ENCODE peak calls at places on chromosomes 3 and 15, in ten cellular contexts. D, Z, H, U, C, O, G, E, W and K are unnamed samples.

GRCh38 chr15:77107068-77107467 is 36.2 kb upstream of the TSPAN3 start:
- DNase-seq in G (no peak), C (peak; percentile 49), W (no peak), U (no peak), E (no peak), H (no peak), O (no peak), Z (no peak), D (no peak), K (peak; percentile 22)

GRCh38 chr3:22713936-22714335 is 489.2 kb upstream of the UBE2E2 start:
- DNase-seq in U (no peak), Z (no peak), E (no peak), O (peak; percentile 57), C (no peak), H (peak; percentile 40), W (no peak), D (peak; percentile 88), G (no peak), K (peak; percentile 1)

GRCh38 chr3:184289426-184289938 is 9.6 kb upstream of the PSMD2 start:
- DNase-seq in G (peak; percentile 81), H (no peak), E (peak; percentile 43), C (no peak), W (no peak), U (peak; percentile 54), O (no peak), Z (peak; percentile 43), D (peak; percentile 75), K (no peak)

GRCh38 chr3:61141697-61142096 is 109.6 kb downstream of the FHIT start:
- DNase-seq in H (no peak), U (no peak), G (no peak), O (no peak), W (no peak), Z (no peak), E (no peak), D (no peak), C (no peak), K (no peak)

GRCh38 chr3:11379238-11379823 is 107.1 kb downstream of the ATG7 start:
- DNase-seq in Z (no peak), G (no peak), H (peak; percentile 37), O (peak; percentile 25), C (no peak), W (no peak), U (no peak), E (peak; percentile 79), D (peak; percentile 50), K (peak; percentile 12)

GRCh38 chr15:89496155-89497098 is at the start of gene RHCG:
- DNase-seq in W (no peak), G (peak; percentile 41), H (no peak), O (no peak), Z (no peak), E (no peak), C (no peak), D (no peak), U (no peak), K (no peak)

GRCh38 chr3:129118745-129119144 is 2.9 kb downstream of the RAB43 start:
- DNase-seq in E (no peak), H (no peak), U (peak; percentile 31), D (no peak), C (no peak), G (peak; percentile 70), W (no peak), Z (peak; percentile 23), O (no peak), K (no peak)

GRCh38 chr3:54642147-54642546 is 285.7 kb downstream of the LRTM1 start:
- DNase-seq in O (no peak), G (no peak), D (no peak), U (no peak), W (no peak), E (no peak), H (no peak), Z (no peak), C (no peak), K (no peak)

GRCh38 chr15:68682906-68683490 is 104.2 kb downstream of the CORO2B start:
- DNase-seq in H (no peak), C (peak; percentile 15), Z (no peak), U (no peak), W (no peak), G (no peak), E (no peak), O (no peak), D (no peak), K (no peak)

GRCh38 chr15:92294759-92295158 is 98.9 kb upstream of the ST8SIA2 start:
- DNase-seq in D (peak; percentile 32), W (no peak), G (no peak), C (no peak), O (no peak), Z (no peak), E (no peak), H (no peak), U (no peak), K (no peak)

GRCh38 chr3:63918321-63918720 is 6.1 kb upstream of the SCAANT1 start:
- DNase-seq in O (no peak), C (no peak), U (no peak), G (no peak), D (peak; percentile 11), Z (no peak), W (no peak), H (no peak), E (no peak), K (no peak)

GRCh38 chr3:99962703-99963102 is 145.0 kb downstream of the CMSS1 start:
- DNase-seq in D (peak; percentile 7), H (peak; percentile 39), O (peak; percentile 42), Z (no peak), U (no peak), C (no peak), W (no peak), E (no peak), G (no peak), K (no peak)

GRCh38 chr15:46502668-46503067 is 867.8 kb downstream of the SQOR start:
- DNase-seq in E (no peak), O (no peak), G (no peak), Z (no peak), D (peak; percentile 10), U (no peak), W (no peak), H (no peak), C (no peak), K (no peak)

GRCh38 chr3:16589120-16589519 is 16.1 kb downstream of the DAZL start:
- DNase-seq in Z (no peak), O (no peak), D (no peak), C (no peak), U (no peak), G (no peak), E (no peak), W (no peak), H (no peak), K (no peak)

GRCh38 chr15:55820043-55820442 is 77.1 kb upstream of the PRTG start:
- DNase-seq in Z (no peak), D (no peak), U (no peak), C (no peak), H (no peak), W (no peak), E (no peak), O (no peak), G (no peak), K (no peak)

GRCh38 chr3:42562047-42562907 is 19.5 kb downstream of the SEC22C start:
- DNase-seq in G (no peak), H (no peak), O (no peak), U (no peak), C (no peak), Z (no peak), E (no peak), D (no peak), W (no peak), K (no peak)

GRCh38 chr15:40250304-40250656 is 11.4 kb downstream of the PAK6 start:
- DNase-seq in U (no peak), E (no peak), C (no peak), G (no peak), O (no peak), H (no peak), W (no peak), Z (no peak), D (no peak), K (no peak)

GRCh38 chr3:3531476-3531875 is 267.8 kb upstream of the LRRN1 start:
- DNase-seq in G (no peak), W (no peak), D (no peak), O (no peak), H (no peak), U (no peak), E (no peak), Z (no peak), C (no peak), K (no peak)

GRCh38 chr15:78635346-78635745 is 5.7 kb downstream of the CHRNB4 start:
- DNase-seq in Z (no peak), O (no peak), D (no peak), H (no peak), U (no peak), E (no peak), G (no peak), C (no peak), W (no peak), K (no peak)

GRCh38 chr15:75718326-75718725 is 5.7 kb upstream of the CSPG4 start:
- DNase-seq in E (no peak), C (peak; percentile 73), D (peak; percentile 65), H (peak; percentile 33), G (no peak), U (no peak), W (no peak), Z (no peak), O (peak; percentile 52), K (no peak)

GRCh38 chr15:31552482-31553099 is 226.0 kb downstream of the KLF13 start:
- DNase-seq in W (no peak), G (no peak), E (no peak), U (no peak), D (peak; percentile 38), H (no peak), C (no peak), O (no peak), Z (no peak), K (no peak)

GRCh38 chr15:70817266-70817665 is 36.7 kb downstream of the LARP6 start:
- DNase-seq in U (no peak), D (no peak), O (no peak), H (no peak), G (no peak), W (no peak), C (no peak), E (no peak), Z (no peak), K (no peak)

GRCh38 chr3:30934208-30934550 is 39.7 kb upstream of the GADL1 start:
- DNase-seq in E (peak; percentile 7), H (no peak), G (peak; percentile 28), W (peak; percentile 15), C (no peak), O (no peak), Z (no peak), D (peak; percentile 15), U (no peak), K (no peak)

GRCh38 chr3:143168518-143169192 is 49.1 kb downstream of the CHST2 start:
- DNase-seq in G (no peak), C (no peak), D (peak; percentile 92), Z (no peak), W (no peak), O (no peak), E (no peak), H (no peak), U (no peak), K (no peak)

GRCh38 chr3:129628169-129628522 is 21.7 kb upstream of the PLXND1 start:
- DNase-seq in Z (no peak), W (no peak), C (peak; percentile 70), O (no peak), E (no peak), H (no peak), U (no peak), G (no peak), D (no peak), K (no peak)

GRCh38 chr3:119194237-119195150 is 21.1 kb downstream of the UPK1B start:
- DNase-seq in Z (no peak), O (no peak), G (no peak), C (no peak), W (no peak), U (no peak), D (no peak), H (no peak), E (no peak), K (no peak)

GRCh38 chr15:38041576-38041975 is 107.1 kb downstream of the TMCO5A start:
- DNase-seq in Z (no peak), E (no peak), U (no peak), D (peak; percentile 83), G (no peak), H (peak; percentile 32), O (peak; percentile 35), C (no peak), W (no peak), K (no peak)

GRCh38 chr3:73707772-73708171 is 83.0 kb upstream of the PDZRN3 start:
- DNase-seq in W (no peak), H (no peak), U (no peak), E (no peak), D (no peak), C (no peak), O (no peak), G (no peak), Z (no peak), K (no peak)